ENCODE peak calls at places on chromosomes 5 and 9, in four cellular contexts. P, U, O and H are unnamed samples.

GRCh38 chr5:39584921-39585320 is 160.1 kb upstream of the DAB2 start:
- DNase-seq in O (peak; percentile 67), P (no peak), U (peak; percentile 46), H (no peak)

GRCh38 chr9:26975728-26976707 is 19.8 kb downstream of the IFT74 start:
- DNase-seq in U (peak; percentile 31), P (peak; percentile 63), O (peak; percentile 81), H (peak; percentile 5)

GRCh38 chr5:125348221-125348692 is 601.8 kb upstream of the ZNF608 start:
- DNase-seq in P (no peak), U (peak; percentile 65), O (peak; percentile 66), H (no peak)

GRCh38 chr9:37801287-37801850 is 772 bp downstream of the DCAF10 start:
- DNase-seq in U (peak; percentile 21), O (peak; percentile 8), P (peak; percentile 69), H (no peak)

GRCh38 chr5:67065237-67065636 is 131.4 kb downstream of the CD180 start:
- DNase-seq in U (no peak), O (no peak), P (no peak), H (no peak)

GRCh38 chr5:73143716-73144115 is 23.3 kb downstream of the TMEM171 start:
- DNase-seq in P (no peak), O (peak; percentile 57), U (no peak), H (no peak)

GRCh38 chr5:42836070-42836769 is 24.5 kb upstream of the SELENOP start:
- DNase-seq in O (no peak), U (no peak), P (no peak), H (no peak)

GRCh38 chr9:12060811-12061210 is 632.4 kb upstream of the TYRP1 start:
- DNase-seq in P (no peak), U (peak; percentile 67), O (no peak), H (peak; percentile 36)

GRCh38 chr5:40333459-40334241 is 346.1 kb upstream of the PTGER4 start:
- DNase-seq in O (peak; percentile 56), P (no peak), U (peak; percentile 25), H (no peak)

GRCh38 chr9:33142531-33142930 is 24.6 kb downstream of the B4GALT1 start:
- DNase-seq in O (no peak), P (no peak), U (no peak), H (no peak)

GRCh38 chr5:113330533-113331200 is 104.1 kb downstream of the TSSK1B start:
- DNase-seq in P (peak; percentile 86), U (peak; percentile 57), O (peak; percentile 61), H (peak; percentile 33)

GRCh38 chr5:108940500-108940899 is 192.8 kb downstream of the FER start:
- DNase-seq in U (no peak), P (no peak), O (no peak), H (no peak)

GRCh38 chr5:103821361-103821760 is 258.8 kb upstream of the NUDT12 start:
- DNase-seq in O (no peak), U (no peak), P (no peak), H (no peak)

GRCh38 chr5:31993182-31993961 is 180.7 kb downstream of the GOLPH3 start:
- DNase-seq in U (peak; percentile 73), O (peak; percentile 64), P (no peak), H (no peak)

GRCh38 chr5:67115238-67115637 is 81.4 kb downstream of the CD180 start:
- DNase-seq in U (peak; percentile 4), P (no peak), O (no peak), H (no peak)

GRCh38 chr9:127122176-127123151 is at the start of gene ANGPTL2:
- DNase-seq in O (peak; percentile 94), U (peak; percentile 70), P (no peak), H (peak; percentile 93)

GRCh38 chr5:96144289-96144688 is 182.6 kb upstream of the ELL2 start:
- DNase-seq in P (no peak), U (no peak), O (no peak), H (no peak)

GRCh38 chr9:107566596-107566995 is 77.0 kb upstream of the KLF4 start:
- DNase-seq in P (peak; percentile 26), U (no peak), O (peak; percentile 42), H (no peak)

GRCh38 chr5:57412680-57413079 is 69.9 kb downstream of the ACTBL2 start:
- DNase-seq in O (peak; percentile 47), P (no peak), U (no peak), H (no peak)

GRCh38 chr5:41414598-41414997 is 95.8 kb downstream of the PLCXD3 start:
- DNase-seq in O (peak; percentile 98), P (no peak), U (peak; percentile 92), H (no peak)

GRCh38 chr5:24644757-24645156 is at the start of gene CDH10:
- DNase-seq in P (no peak), U (no peak), O (no peak), H (no peak)

GRCh38 chr9:126303488-126303887 is 23.1 kb upstream of the MVB12B start:
- DNase-seq in P (peak; percentile 51), U (no peak), O (no peak), H (no peak)